ENCODE peak calls at places on chromosomes 11 and 22, in six cellular contexts. One of them, this sample, is unnamed.

GRCh38 chr11:122733301-122733686 is 77.8 kb downstream of the UBASH3B start:
- DNase-seq in sigmoid colon: no peak
- DNase-seq in neuronal stem cell: no peak
- DNase-seq in cardiac muscle cell: no peak
- DNase-seq in epithelial cell of proximal tubule: no peak
- DNase-seq in adipocyte: no peak
- DNase-seq in this sample: no peak

GRCh38 chr11:71946144-71946571 is 17.3 kb downstream of the RNF121 start:
- DNase-seq in sigmoid colon: no peak
- DNase-seq in neuronal stem cell: no peak
- DNase-seq in cardiac muscle cell: no peak
- DNase-seq in epithelial cell of proximal tubule: no peak
- DNase-seq in adipocyte: peak
- DNase-seq in this sample: peak

GRCh38 chr22:37634505-37635002 is 4.9 kb upstream of the SH3BP1 start:
- DNase-seq in sigmoid colon: no peak
- DNase-seq in neuronal stem cell: no peak
- DNase-seq in cardiac muscle cell: no peak
- DNase-seq in epithelial cell of proximal tubule: no peak
- DNase-seq in adipocyte: peak
- DNase-seq in this sample: no peak

GRCh38 chr11:62603072-62603408 is 1.4 kb upstream of the MTA2 start:
- DNase-seq in sigmoid colon: no peak
- DNase-seq in neuronal stem cell: no peak
- DNase-seq in cardiac muscle cell: no peak
- DNase-seq in epithelial cell of proximal tubule: no peak
- DNase-seq in adipocyte: no peak
- DNase-seq in this sample: no peak

GRCh38 chr11:45105233-45105992 is 41.0 kb upstream of the PRDM11 start:
- DNase-seq in sigmoid colon: peak
- DNase-seq in neuronal stem cell: peak
- DNase-seq in cardiac muscle cell: peak
- DNase-seq in epithelial cell of proximal tubule: no peak
- DNase-seq in adipocyte: peak
- DNase-seq in this sample: no peak

GRCh38 chr22:31489632-31490495 is at the start of gene EIF4ENIF1:
- DNase-seq in sigmoid colon: peak
- DNase-seq in neuronal stem cell: peak
- DNase-seq in cardiac muscle cell: peak
- DNase-seq in epithelial cell of proximal tubule: no peak
- DNase-seq in adipocyte: peak
- DNase-seq in this sample: no peak

GRCh38 chr11:11968511-11969280 is 39.7 kb downstream of the DKK3 start:
- DNase-seq in sigmoid colon: peak
- DNase-seq in neuronal stem cell: no peak
- DNase-seq in cardiac muscle cell: no peak
- DNase-seq in epithelial cell of proximal tubule: no peak
- DNase-seq in adipocyte: peak
- DNase-seq in this sample: no peak

GRCh38 chr11:45264839-45265515 is 21.2 kb downstream of the SYT13 start:
- DNase-seq in sigmoid colon: no peak
- DNase-seq in neuronal stem cell: no peak
- DNase-seq in cardiac muscle cell: no peak
- DNase-seq in epithelial cell of proximal tubule: peak
- DNase-seq in adipocyte: peak
- DNase-seq in this sample: peak

GRCh38 chr11:61061081-61061826 is 41.0 kb upstream of the CD5 start:
- DNase-seq in sigmoid colon: peak
- DNase-seq in neuronal stem cell: no peak
- DNase-seq in cardiac muscle cell: no peak
- DNase-seq in epithelial cell of proximal tubule: no peak
- DNase-seq in adipocyte: peak
- DNase-seq in this sample: no peak

GRCh38 chr22:50627914-50628542 is at the start of gene ARSA:
- DNase-seq in sigmoid colon: peak
- DNase-seq in neuronal stem cell: peak
- DNase-seq in cardiac muscle cell: peak
- DNase-seq in epithelial cell of proximal tubule: no peak
- DNase-seq in adipocyte: peak
- DNase-seq in this sample: peak

GRCh38 chr11:64792482-64792881 is 10.5 kb downstream of the MAP4K2 start:
- DNase-seq in sigmoid colon: no peak
- DNase-seq in neuronal stem cell: no peak
- DNase-seq in cardiac muscle cell: no peak
- DNase-seq in epithelial cell of proximal tubule: no peak
- DNase-seq in adipocyte: no peak
- DNase-seq in this sample: no peak

GRCh38 chr11:63768232-63769043 is at the start of gene ZFTA:
- DNase-seq in sigmoid colon: peak
- DNase-seq in neuronal stem cell: peak
- DNase-seq in cardiac muscle cell: peak
- DNase-seq in epithelial cell of proximal tubule: no peak
- DNase-seq in adipocyte: peak
- DNase-seq in this sample: no peak

GRCh38 chr11:93741882-93742226 is 382 bp downstream of the C11orf54 start:
- DNase-seq in sigmoid colon: peak
- DNase-seq in neuronal stem cell: no peak
- DNase-seq in cardiac muscle cell: no peak
- DNase-seq in epithelial cell of proximal tubule: peak
- DNase-seq in adipocyte: no peak
- DNase-seq in this sample: peak

GRCh38 chr11:12901272-12901671 is 107.8 kb upstream of the RASSF10 start:
- DNase-seq in sigmoid colon: no peak
- DNase-seq in neuronal stem cell: no peak
- DNase-seq in cardiac muscle cell: no peak
- DNase-seq in epithelial cell of proximal tubule: no peak
- DNase-seq in adipocyte: peak
- DNase-seq in this sample: no peak

GRCh38 chr11:61776561-61777075 is 15.8 kb downstream of the TMEM258 start:
- DNase-seq in sigmoid colon: no peak
- DNase-seq in neuronal stem cell: no peak
- DNase-seq in cardiac muscle cell: peak
- DNase-seq in epithelial cell of proximal tubule: no peak
- DNase-seq in adipocyte: peak
- DNase-seq in this sample: peak

GRCh38 chr22:24060375-24060788 is 49.3 kb downstream of the CABIN1 start:
- DNase-seq in sigmoid colon: no peak
- DNase-seq in neuronal stem cell: no peak
- DNase-seq in cardiac muscle cell: no peak
- DNase-seq in epithelial cell of proximal tubule: peak
- DNase-seq in adipocyte: peak
- DNase-seq in this sample: peak

GRCh38 chr11:124798991-124799383 is 1.2 kb downstream of the MSANTD2 start:
- DNase-seq in sigmoid colon: no peak
- DNase-seq in neuronal stem cell: no peak
- DNase-seq in cardiac muscle cell: peak
- DNase-seq in epithelial cell of proximal tubule: no peak
- DNase-seq in adipocyte: peak
- DNase-seq in this sample: peak

GRCh38 chr11:124470516-124471231 is 25.2 kb upstream of the OR8B8 start:
- DNase-seq in sigmoid colon: no peak
- DNase-seq in neuronal stem cell: no peak
- DNase-seq in cardiac muscle cell: no peak
- DNase-seq in epithelial cell of proximal tubule: no peak
- DNase-seq in adipocyte: no peak
- DNase-seq in this sample: no peak

GRCh38 chr11:128290106-128290840 is 297.1 kb downstream of the ETS1 start:
- DNase-seq in sigmoid colon: peak
- DNase-seq in neuronal stem cell: peak
- DNase-seq in cardiac muscle cell: peak
- DNase-seq in epithelial cell of proximal tubule: peak
- DNase-seq in adipocyte: peak
- DNase-seq in this sample: peak

GRCh38 chr11:69915501-69916250 is 96.5 kb upstream of the FGF3 start:
- DNase-seq in sigmoid colon: peak
- DNase-seq in neuronal stem cell: peak
- DNase-seq in cardiac muscle cell: peak
- DNase-seq in epithelial cell of proximal tubule: no peak
- DNase-seq in adipocyte: peak
- DNase-seq in this sample: no peak

GRCh38 chr11:112542479-112542878 is 281.8 kb upstream of the PLET1 start:
- DNase-seq in sigmoid colon: no peak
- DNase-seq in neuronal stem cell: no peak
- DNase-seq in cardiac muscle cell: no peak
- DNase-seq in epithelial cell of proximal tubule: no peak
- DNase-seq in adipocyte: no peak
- DNase-seq in this sample: no peak

GRCh38 chr11:112082729-112083128 is 3.8 kb downstream of the TIMM8B start:
- DNase-seq in sigmoid colon: no peak
- DNase-seq in neuronal stem cell: no peak
- DNase-seq in cardiac muscle cell: no peak
- DNase-seq in epithelial cell of proximal tubule: no peak
- DNase-seq in adipocyte: peak
- DNase-seq in this sample: no peak

GRCh38 chr22:24333301-24333700 is 62.7 kb downstream of the SPECC1L start:
- DNase-seq in sigmoid colon: no peak
- DNase-seq in neuronal stem cell: no peak
- DNase-seq in cardiac muscle cell: no peak
- DNase-seq in epithelial cell of proximal tubule: no peak
- DNase-seq in adipocyte: peak
- DNase-seq in this sample: no peak

GRCh38 chr11:267491-267994 is 10.7 kb upstream of the NLRP6 start:
- DNase-seq in sigmoid colon: peak
- DNase-seq in neuronal stem cell: no peak
- DNase-seq in cardiac muscle cell: no peak
- DNase-seq in epithelial cell of proximal tubule: no peak
- DNase-seq in adipocyte: no peak
- DNase-seq in this sample: no peak

GRCh38 chr11:87754685-87755084 is 420.6 kb downstream of the RAB38 start:
- DNase-seq in sigmoid colon: no peak
- DNase-seq in neuronal stem cell: no peak
- DNase-seq in cardiac muscle cell: no peak
- DNase-seq in epithelial cell of proximal tubule: no peak
- DNase-seq in adipocyte: no peak
- DNase-seq in this sample: no peak

GRCh38 chr11:46381046-46381835 is at the start of gene MDK:
- DNase-seq in sigmoid colon: peak
- DNase-seq in neuronal stem cell: peak
- DNase-seq in cardiac muscle cell: peak
- DNase-seq in epithelial cell of proximal tubule: no peak
- DNase-seq in adipocyte: peak
- DNase-seq in this sample: no peak

GRCh38 chr22:46349238-46349637 is 13.7 kb downstream of the TRMU start:
- DNase-seq in sigmoid colon: no peak
- DNase-seq in neuronal stem cell: no peak
- DNase-seq in cardiac muscle cell: no peak
- DNase-seq in epithelial cell of proximal tubule: no peak
- DNase-seq in adipocyte: no peak
- DNase-seq in this sample: no peak

GRCh38 chr11:124481365-124482323 is 36.1 kb upstream of the OR8B8 start:
- DNase-seq in sigmoid colon: no peak
- DNase-seq in neuronal stem cell: no peak
- DNase-seq in cardiac muscle cell: peak
- DNase-seq in epithelial cell of proximal tubule: peak
- DNase-seq in adipocyte: peak
- DNase-seq in this sample: no peak

GRCh38 chr11:11845066-11845465 is 3.3 kb downstream of the USP47 start:
- DNase-seq in sigmoid colon: no peak
- DNase-seq in neuronal stem cell: no peak
- DNase-seq in cardiac muscle cell: no peak
- DNase-seq in epithelial cell of proximal tubule: no peak
- DNase-seq in adipocyte: no peak
- DNase-seq in this sample: no peak

GRCh38 chr11:33778682-33779081 is 4.4 kb upstream of the FBXO3 start:
- DNase-seq in sigmoid colon: no peak
- DNase-seq in neuronal stem cell: no peak
- DNase-seq in cardiac muscle cell: peak
- DNase-seq in epithelial cell of proximal tubule: no peak
- DNase-seq in adipocyte: peak
- DNase-seq in this sample: no peak

GRCh38 chr11:130002352-130002845 is at the start of gene PRDM10:
- DNase-seq in sigmoid colon: peak
- DNase-seq in neuronal stem cell: peak
- DNase-seq in cardiac muscle cell: peak
- DNase-seq in epithelial cell of proximal tubule: peak
- DNase-seq in adipocyte: peak
- DNase-seq in this sample: no peak

GRCh38 chr22:25992331-25992730 is 176.9 kb upstream of the SEZ6L start:
- DNase-seq in sigmoid colon: no peak
- DNase-seq in neuronal stem cell: no peak
- DNase-seq in cardiac muscle cell: no peak
- DNase-seq in epithelial cell of proximal tubule: no peak
- DNase-seq in adipocyte: no peak
- DNase-seq in this sample: no peak
- H3K4me3 ChIP-seq in sigmoid colon: no peak
- H3K4me3 ChIP-seq in neuronal stem cell: no peak
- H3K4me3 ChIP-seq in cardiac muscle cell: no peak
- H3K4me3 ChIP-seq in epithelial cell of proximal tubule: no peak
- H3K4me3 ChIP-seq in adipocyte: no peak
- H3K4me3 ChIP-seq in this sample: no peak

GRCh38 chr11:6391548-6392134 is 1.4 kb downstream of the SMPD1 start:
- DNase-seq in sigmoid colon: no peak
- DNase-seq in neuronal stem cell: no peak
- DNase-seq in cardiac muscle cell: no peak
- DNase-seq in epithelial cell of proximal tubule: no peak
- DNase-seq in adipocyte: no peak
- DNase-seq in this sample: no peak
- H3K4me3 ChIP-seq in sigmoid colon: peak
- H3K4me3 ChIP-seq in neuronal stem cell: peak
- H3K4me3 ChIP-seq in cardiac muscle cell: no peak
- H3K4me3 ChIP-seq in epithelial cell of proximal tubule: peak
- H3K4me3 ChIP-seq in adipocyte: peak
- H3K4me3 ChIP-seq in this sample: no peak

GRCh38 chr11:109423860-109424190 is 1.8 kb downstream of the C11orf87 start:
- DNase-seq in sigmoid colon: no peak
- DNase-seq in neuronal stem cell: no peak
- DNase-seq in cardiac muscle cell: no peak
- DNase-seq in epithelial cell of proximal tubule: no peak
- DNase-seq in adipocyte: no peak
- DNase-seq in this sample: no peak
- H3K4me3 ChIP-seq in sigmoid colon: no peak
- H3K4me3 ChIP-seq in neuronal stem cell: no peak
- H3K4me3 ChIP-seq in cardiac muscle cell: peak
- H3K4me3 ChIP-seq in epithelial cell of proximal tubule: no peak
- H3K4me3 ChIP-seq in adipocyte: peak
- H3K4me3 ChIP-seq in this sample: no peak

DNA sequence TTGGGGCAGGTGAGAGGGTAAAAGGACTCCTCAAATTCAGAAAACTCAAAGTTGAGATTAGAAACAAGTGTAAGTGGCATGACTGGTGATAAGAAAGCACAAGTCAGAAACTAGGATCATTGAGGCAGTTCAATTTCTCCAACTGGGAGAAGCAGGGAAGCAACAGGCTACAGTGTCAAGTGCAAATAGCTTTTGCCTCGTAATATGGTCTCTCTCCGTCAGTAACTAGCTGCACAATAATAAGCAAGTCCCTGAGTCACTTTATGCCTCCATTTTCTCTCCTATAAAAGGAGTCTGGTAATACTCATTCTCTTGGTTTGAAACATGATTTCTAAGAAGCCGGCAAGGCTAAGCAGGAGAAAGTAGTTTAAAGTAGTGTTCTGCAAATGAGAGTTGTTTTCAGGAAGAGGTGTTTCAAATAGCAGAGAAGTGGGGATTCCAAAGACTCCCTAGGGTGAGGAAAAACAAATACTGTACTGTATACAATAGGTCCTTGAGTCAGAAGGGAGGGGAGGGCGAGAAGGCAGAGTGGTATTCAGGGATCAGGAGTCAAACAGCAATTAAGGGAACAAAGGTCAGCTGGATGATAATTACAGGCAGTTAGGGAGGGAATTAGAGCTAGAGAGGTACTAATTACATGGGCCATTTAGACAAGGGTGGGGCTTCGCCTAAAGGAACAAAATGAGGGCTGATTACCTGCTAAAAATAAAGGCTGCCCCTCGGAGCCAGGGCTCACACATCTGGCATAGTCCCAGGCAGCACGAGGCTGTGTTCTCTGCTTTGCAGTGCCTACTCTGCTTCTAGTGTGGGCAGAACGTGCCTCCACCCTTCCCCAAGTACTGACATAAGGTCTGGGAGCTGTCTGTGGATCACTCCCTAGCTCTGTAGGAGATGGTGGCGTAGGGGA is 96.0 kb upstream of the BDNF start:
- DNase-seq in sigmoid colon: no peak
- DNase-seq in neuronal stem cell: peak
- DNase-seq in cardiac muscle cell: no peak
- DNase-seq in epithelial cell of proximal tubule: peak
- DNase-seq in adipocyte: peak
- DNase-seq in this sample: no peak
- H3K4me3 ChIP-seq in sigmoid colon: no peak
- H3K4me3 ChIP-seq in neuronal stem cell: no peak
- H3K4me3 ChIP-seq in cardiac muscle cell: no peak
- H3K4me3 ChIP-seq in epithelial cell of proximal tubule: no peak
- H3K4me3 ChIP-seq in adipocyte: no peak
- H3K4me3 ChIP-seq in this sample: no peak

This sample was measured in kidney epithelial cell.